ENCODE peak calls at places on chromosome 11, in five cellular contexts. One of them, this sample, is unnamed.

GRCh38 chr11:82906236-82906635 is 4.7 kb downstream of the DDIAS start:
- DNase-seq in pancreas: no peak
- DNase-seq in Right ventricle myocardium superior: no peak
- DNase-seq in stomach: no peak
- DNase-seq in kidney tubule cell: peak
- DNase-seq in this sample: peak

GRCh38 chr11:111782109-111782784 is 16.1 kb upstream of the PPP2R1B start:
- DNase-seq in kidney tubule cell: no peak
- DNase-seq in stomach: no peak
- DNase-seq in pancreas: no peak
- DNase-seq in Right ventricle myocardium superior: no peak
- DNase-seq in this sample: no peak

GRCh38 chr11:75592699-75593098 is 30.6 kb downstream of the SERPINH1 start:
- DNase-seq in pancreas: no peak
- DNase-seq in Right ventricle myocardium superior: no peak
- DNase-seq in stomach: no peak
- DNase-seq in kidney tubule cell: no peak
- DNase-seq in this sample: no peak

GRCh38 chr11:36130401-36130800 is 158.8 kb downstream of the COMMD9 start:
- DNase-seq in stomach: no peak
- DNase-seq in kidney tubule cell: peak
- DNase-seq in pancreas: no peak
- DNase-seq in Right ventricle myocardium superior: no peak
- DNase-seq in this sample: peak

GRCh38 chr11:44949160-44950035 is 1.3 kb downstream of the TP53I11 start:
- DNase-seq in stomach: no peak
- DNase-seq in pancreas: peak
- DNase-seq in Right ventricle myocardium superior: peak
- DNase-seq in kidney tubule cell: no peak
- DNase-seq in this sample: no peak

GRCh38 chr11:68843052-68843561 is 1.4 kb upstream of the CPT1A start:
- DNase-seq in kidney tubule cell: no peak
- DNase-seq in Right ventricle myocardium superior: peak
- DNase-seq in stomach: peak
- DNase-seq in pancreas: no peak
- DNase-seq in this sample: no peak

GRCh38 chr11:9748361-9748970 is 84.6 kb downstream of the SWAP70 start:
- DNase-seq in pancreas: no peak
- DNase-seq in stomach: peak
- DNase-seq in kidney tubule cell: peak
- DNase-seq in Right ventricle myocardium superior: no peak
- DNase-seq in this sample: peak

GRCh38 chr11:90250970-90251369 is 28.1 kb upstream of the CHORDC1 start:
- DNase-seq in pancreas: no peak
- DNase-seq in kidney tubule cell: no peak
- DNase-seq in stomach: no peak
- DNase-seq in Right ventricle myocardium superior: no peak
- DNase-seq in this sample: no peak

GRCh38 chr11:19789245-19789644 is 76.6 kb downstream of the NAV2 start:
- DNase-seq in Right ventricle myocardium superior: no peak
- DNase-seq in pancreas: no peak
- DNase-seq in kidney tubule cell: no peak
- DNase-seq in stomach: no peak
- DNase-seq in this sample: no peak

GRCh38 chr11:19848219-19848618 is 135.6 kb downstream of the NAV2 start:
- DNase-seq in Right ventricle myocardium superior: no peak
- DNase-seq in pancreas: no peak
- DNase-seq in stomach: no peak
- DNase-seq in kidney tubule cell: no peak
- DNase-seq in this sample: no peak

GRCh38 chr11:68663482-68664010 is 20.8 kb upstream of the GAL start:
- DNase-seq in Right ventricle myocardium superior: peak
- DNase-seq in stomach: no peak
- DNase-seq in kidney tubule cell: no peak
- DNase-seq in pancreas: no peak
- DNase-seq in this sample: no peak

GRCh38 chr11:60699282-60699681 is at the start of gene MS4A8:
- DNase-seq in pancreas: no peak
- DNase-seq in stomach: no peak
- DNase-seq in kidney tubule cell: no peak
- DNase-seq in Right ventricle myocardium superior: no peak
- DNase-seq in this sample: no peak

GRCh38 chr11:8331767-8332166 is 68.1 kb upstream of the LMO1 start:
- DNase-seq in kidney tubule cell: peak
- DNase-seq in pancreas: no peak
- DNase-seq in Right ventricle myocardium superior: no peak
- DNase-seq in stomach: no peak
- DNase-seq in this sample: no peak

GRCh38 chr11:9136731-9137130 is 45.3 kb upstream of the SCUBE2 start:
- DNase-seq in stomach: no peak
- DNase-seq in kidney tubule cell: no peak
- DNase-seq in pancreas: no peak
- DNase-seq in Right ventricle myocardium superior: no peak
- DNase-seq in this sample: no peak

GRCh38 chr11:111942826-111943225 is 5.7 kb downstream of the DIXDC1 start:
- DNase-seq in Right ventricle myocardium superior: no peak
- DNase-seq in pancreas: no peak
- DNase-seq in stomach: no peak
- DNase-seq in kidney tubule cell: peak
- DNase-seq in this sample: peak

GRCh38 chr11:61142424-61142823 is 18.8 kb downstream of the VPS37C start:
- DNase-seq in pancreas: no peak
- DNase-seq in stomach: no peak
- DNase-seq in kidney tubule cell: peak
- DNase-seq in Right ventricle myocardium superior: no peak
- DNase-seq in this sample: peak

GRCh38 chr11:95291946-95292345 is 60.9 kb upstream of the SESN3 start:
- DNase-seq in stomach: peak
- DNase-seq in pancreas: no peak
- DNase-seq in Right ventricle myocardium superior: no peak
- DNase-seq in kidney tubule cell: no peak
- DNase-seq in this sample: peak

GRCh38 chr11:108278546-108278945 is 55.7 kb downstream of the ATM start:
- DNase-seq in pancreas: no peak
- DNase-seq in Right ventricle myocardium superior: peak
- DNase-seq in stomach: no peak
- DNase-seq in kidney tubule cell: no peak
- DNase-seq in this sample: no peak

GRCh38 chr11:43467958-43468357 is 109.2 kb downstream of the TTC17 start:
- DNase-seq in pancreas: no peak
- DNase-seq in stomach: no peak
- DNase-seq in Right ventricle myocardium superior: no peak
- DNase-seq in kidney tubule cell: no peak
- DNase-seq in this sample: no peak

GRCh38 chr11:128451651-128452470 is 135.5 kb downstream of the ETS1 start:
- DNase-seq in kidney tubule cell: peak
- DNase-seq in pancreas: peak
- DNase-seq in Right ventricle myocardium superior: peak
- DNase-seq in stomach: peak
- DNase-seq in this sample: no peak